ENCODE peak calls at places on chromosome 3, in six cellular contexts. J is endothelial cell, K is left ventricle myocardium inferior, F is coronary artery, H is BJ, M is cardiac fibroblast. W is an unnamed sample.

GRCh38 chr3:13462125-13462629 is 17.9 kb upstream of the HDAC11 start:
- DNase-seq in J (no peak), K (no peak), F (no peak), H (no peak), M (no peak), W (no peak)

GRCh38 chr3:161560006-161560637 is 63.5 kb downstream of the OTOL1 start:
- DNase-seq in J (peak; percentile 65), K (peak; percentile 18), F (no peak), H (no peak), M (peak; percentile 74), W (no peak)

GRCh38 chr3:101532783-101533602 is 20.0 kb upstream of the SENP7 start:
- DNase-seq in J (no peak), K (no peak), F (no peak), H (no peak), M (no peak), W (no peak)

GRCh38 chr3:13277130-13277783 is 142.9 kb downstream of the NUP210 start:
- DNase-seq in J (no peak), K (no peak), F (no peak), H (no peak), M (no peak), W (no peak)

GRCh38 chr3:130894130-130894872 is 417 bp downstream of the ATP2C1 start:
- DNase-seq in J (peak; percentile 36), K (peak; percentile 34), F (peak; percentile 77), H (no peak), M (no peak), W (peak; percentile 73)

GRCh38 chr3:138331143-138331894 is 1.7 kb upstream of the NME9 start:
- DNase-seq in J (no peak), K (no peak), F (no peak), H (no peak), M (peak; percentile 36), W (no peak)

GRCh38 chr3:183265157-183265642 is 12.1 kb downstream of the B3GNT5 start:
- DNase-seq in J (peak; percentile 35), K (peak; percentile 32), F (no peak), H (no peak), M (peak; percentile 67), W (no peak)

GRCh38 chr3:127560051-127560787 is 30.3 kb downstream of the TPRA1 start:
- DNase-seq in J (no peak), K (no peak), F (no peak), H (no peak), M (no peak), W (no peak)

GRCh38 chr3:123412811-123413588 is 35.9 kb downstream of the ADCY5 start:
- DNase-seq in J (no peak), K (peak; percentile 66), F (no peak), H (no peak), M (no peak), W (no peak)

GRCh38 chr3:155102329-155102728 is 22.2 kb downstream of the MME start:
- DNase-seq in J (no peak), K (no peak), F (no peak), H (no peak), M (peak; percentile 22), W (no peak)

GRCh38 chr3:127970966-127971592 is 56.0 kb downstream of the KBTBD12 start:
- DNase-seq in J (no peak), K (no peak), F (no peak), H (no peak), M (peak; percentile 77), W (no peak)

GRCh38 chr3:101898752-101899169 is 49.4 kb downstream of the NFKBIZ start:
- DNase-seq in J (no peak), K (no peak), F (no peak), H (no peak), M (no peak), W (no peak)

DNA sequence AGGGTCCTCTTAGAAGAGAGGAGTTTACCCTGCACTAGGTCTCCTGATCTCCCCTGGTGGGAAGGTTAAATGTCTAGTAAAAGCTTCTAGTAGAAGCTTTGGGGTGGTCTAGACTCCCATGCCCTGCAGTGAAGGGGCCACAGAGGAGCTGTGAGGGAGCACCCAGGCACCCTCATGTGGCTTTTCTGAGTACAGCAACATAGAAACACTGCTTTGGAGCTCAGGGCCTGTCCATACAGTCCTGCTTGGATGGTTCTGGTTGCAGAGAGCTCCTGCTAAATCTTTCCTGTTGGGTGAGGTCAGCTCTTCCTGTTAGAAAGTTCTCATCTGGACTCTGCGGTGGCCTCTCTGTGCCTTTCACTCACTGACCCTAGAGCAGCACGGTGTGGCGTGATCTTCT is 47.8 kb downstream of the GPD1L start:
- DNase-seq in J (peak; percentile 28), K (no peak), F (no peak), H (no peak), M (peak; percentile 16), W (no peak)
- TF ChIP-seq CTCF in J (no peak), K (no peak), F (no peak), H (peak; percentile 19), M (peak; percentile 43), W (peak; percentile 44)

DNA sequence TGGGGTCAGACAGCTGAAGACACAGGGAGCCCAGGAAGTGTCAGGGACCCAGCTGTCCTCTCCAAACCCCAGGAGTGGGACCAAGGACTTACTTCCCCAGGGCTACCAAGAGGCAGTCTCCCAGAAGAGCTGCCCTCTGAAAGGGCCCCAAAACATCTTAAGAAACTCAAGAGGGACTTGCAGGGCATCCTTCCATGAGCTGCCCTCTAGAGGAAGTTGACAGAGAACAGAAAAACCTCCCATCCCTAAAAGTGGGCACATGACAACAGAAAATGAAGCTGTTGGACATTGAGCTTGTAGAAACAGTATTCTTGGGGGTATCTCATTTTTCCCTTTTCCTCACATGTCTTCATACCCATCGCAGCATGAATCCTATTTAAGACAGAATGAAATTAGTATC is 58.9 kb downstream of the MECOM start:
- DNase-seq in J (no peak), K (no peak), F (no peak), H (no peak), M (peak; percentile 34), W (no peak)
- TF ChIP-seq CTCF in J (no peak), K (no peak), F (no peak), H (peak; percentile 31), M (peak; percentile 45), W (no peak)

DNA sequence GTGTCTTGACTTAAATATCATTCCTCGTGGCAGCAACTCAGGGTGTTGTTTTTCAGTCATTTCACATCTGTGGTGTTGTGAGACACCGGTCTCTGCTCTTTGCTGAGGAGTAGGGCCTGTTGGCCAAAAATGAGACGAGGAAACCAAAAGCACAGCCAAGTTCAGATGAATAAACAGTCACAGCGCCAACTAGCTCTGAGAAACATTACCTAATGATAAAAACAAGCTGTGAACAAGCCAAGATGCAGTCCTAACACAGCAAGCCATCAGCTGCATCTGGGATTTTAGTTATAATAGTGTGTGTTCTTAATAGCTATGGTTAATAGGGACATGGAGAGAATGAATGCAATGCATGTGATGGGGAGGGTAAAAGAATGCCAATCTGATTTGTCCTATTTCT is 843.4 kb upstream of the DPPA4 start:
- DNase-seq in J (no peak), K (peak; percentile 14), F (no peak), H (peak; percentile 12), M (peak; percentile 54), W (no peak)
- TF ChIP-seq CTCF in J (no peak), K (peak; percentile 28), F (no peak), H (peak; percentile 8), M (no peak), W (no peak)

DNA sequence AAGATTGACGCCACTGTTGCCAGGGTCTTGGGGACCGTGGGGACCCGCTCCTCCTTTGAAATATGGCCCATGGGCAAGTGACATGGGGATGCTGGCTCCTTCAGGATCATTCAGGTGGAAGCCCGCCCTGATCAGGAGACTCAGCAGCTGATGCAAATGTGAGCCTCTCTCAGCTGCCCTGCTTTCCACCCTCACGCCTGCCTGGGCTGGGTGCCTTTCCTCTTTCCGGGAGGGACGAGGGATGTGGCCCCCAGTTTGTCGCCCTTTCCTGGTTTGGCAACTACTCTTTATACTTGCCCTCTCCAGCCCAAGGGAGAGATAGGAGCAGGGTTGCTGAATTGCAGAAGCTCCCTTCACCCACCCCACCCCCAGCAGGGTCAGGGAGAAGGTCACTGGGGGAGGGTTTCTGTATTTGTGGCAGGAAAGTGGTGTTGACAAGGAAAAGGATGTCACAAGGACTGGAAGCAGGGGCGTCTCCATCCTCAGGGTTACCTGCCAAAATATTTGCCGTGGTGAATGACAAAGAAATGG is 21.8 kb downstream of the DNASE1L3 start:
- DNase-seq in J (no peak), K (no peak), F (no peak), H (no peak), M (no peak), W (no peak)
- TF ChIP-seq CTCF in J (no peak), K (no peak), F (no peak), H (no peak), M (no peak), W (no peak)

DNA sequence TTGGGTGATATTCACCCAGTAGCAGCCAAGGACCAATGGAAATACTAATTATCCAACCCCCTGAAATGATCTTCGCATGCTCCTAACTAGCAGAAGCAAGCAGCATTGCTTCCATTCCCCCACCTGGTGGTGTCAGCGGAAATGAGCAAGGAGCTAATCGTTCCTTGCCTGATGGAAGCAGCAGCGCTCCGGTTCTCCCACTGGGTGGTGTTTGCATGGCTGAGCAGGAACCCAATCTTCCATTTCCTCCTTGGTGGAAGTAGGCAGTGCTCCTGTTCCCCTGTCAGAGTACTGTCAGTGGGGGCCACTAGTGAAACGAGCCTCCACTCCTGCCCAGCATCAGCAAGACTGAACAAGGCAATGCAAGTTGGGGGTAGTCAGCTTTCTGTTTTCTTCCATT is 311.5 kb downstream of the CACNA2D3 start:
- DNase-seq in J (peak; percentile 51), K (no peak), F (no peak), H (no peak), M (no peak), W (no peak)
- TF ChIP-seq CTCF in J (peak; percentile 40), K (no peak), F (no peak), H (no peak), M (no peak), W (peak; percentile 62)

DNA sequence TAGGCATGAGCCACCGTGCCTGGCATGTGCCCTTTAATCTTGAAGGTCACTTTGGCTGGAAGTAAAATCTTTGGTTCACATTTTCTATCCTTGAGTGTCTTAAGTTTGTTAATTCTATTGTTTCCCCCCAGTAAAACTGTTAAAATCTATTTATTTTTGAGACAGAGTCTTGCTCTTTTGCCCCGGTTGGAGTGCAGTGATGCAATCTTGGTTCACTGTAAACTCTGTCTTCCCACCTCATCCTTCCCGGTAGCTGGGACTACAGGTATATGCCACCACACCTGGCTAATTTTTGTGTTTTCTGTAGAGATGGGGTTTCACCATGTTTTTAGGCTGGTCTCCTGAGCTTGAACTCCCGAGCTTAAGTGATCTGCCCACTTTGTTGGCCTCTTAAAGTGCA is 7.7 kb downstream of the PPP4R2 start:
- DNase-seq in J (no peak), K (no peak), F (no peak), H (no peak), M (no peak), W (no peak)
- TF ChIP-seq CTCF in J (no peak), K (no peak), F (no peak), H (no peak), M (no peak), W (no peak)

GRCh38 chr3:176970770-176971169 is 226.5 kb downstream of the TBL1XR1 start:
- DNase-seq in J (no peak), K (no peak), F (no peak), H (no peak), M (no peak), W (no peak)
- TF ChIP-seq CTCF in J (no peak), K (no peak), F (no peak), H (no peak), M (no peak), W (no peak)

W was measured in type B pancreatic cell.